ENCODE peak calls at places on chromosomes 2 and 18, in ten cellular contexts. W is NCI-H1436; T is kidney glomerular epithelial cell; S is activated T-helper 9 cell treated with anti-CD3 and anti-CD28 coated beads, Interleukin-2, amount 50 U/mL, for 16 hours; A is NCI-H1694; D is CD4-positive, CD25-positive, alpha-beta regulatory T cell; Z is GM03348; V is SHP77; R is amniotic stem cell; M is stimulated activated CD4-positive, alpha-beta T cell treated with anti-CD3 and anti-CD28 coated beads, Interleukin-4, amount 100 ng/mL, for 24 hours. B is an unnamed sample.
A peak's percentile ranks its signal among the peaks of the same experiment; 100 is the strongest.

GRCh38 chr2:160994141-160995002 is 165.9 kb upstream of the TANK start:
- DNase-seq in A (peak; percentile 70), V (peak; percentile 57), D (peak; percentile 86), W (peak; percentile 80), M (peak; percentile 83), Z (peak; percentile 84), S (peak; percentile 38), R (peak; percentile 69), T (peak; percentile 83), B (peak; percentile 5)

GRCh38 chr2:240459401-240460242 is 24.2 kb downstream of the GPC1 start:
- DNase-seq in A (no peak), R (no peak), M (no peak), S (no peak), T (no peak), W (no peak), Z (no peak), V (no peak), D (no peak), B (no peak)

GRCh38 chr2:159090514-159091201 is 122.2 kb downstream of the TANC1 start:
- DNase-seq in T (peak; percentile 77), S (no peak), A (peak; percentile 61), R (no peak), V (no peak), W (no peak), D (no peak), Z (peak; percentile 45), M (no peak), B (no peak)

GRCh38 chr2:197045115-197045514 is 118.6 kb upstream of the PGAP1 start:
- DNase-seq in V (no peak), W (no peak), D (no peak), M (no peak), S (no peak), T (no peak), Z (no peak), R (no peak), A (no peak), B (no peak)

GRCh38 chr2:101036562-101036961 is 34.5 kb downstream of the RPL31 start:
- DNase-seq in W (no peak), D (peak; percentile 17), T (peak; percentile 20), M (no peak), V (peak; percentile 4), R (peak; percentile 10), Z (peak; percentile 77), S (no peak), A (peak; percentile 26), B (no peak)

GRCh38 chr2:216312441-216312840 is 59.8 kb downstream of the MARCHF4 start:
- DNase-seq in S (no peak), Z (no peak), V (no peak), D (no peak), T (no peak), R (no peak), A (peak; percentile 67), W (no peak), M (no peak), B (no peak)

GRCh38 chr2:237298323-237299118 is 115.4 kb downstream of the COL6A3 start:
- DNase-seq in A (no peak), Z (no peak), V (no peak), T (peak; percentile 56), M (no peak), D (no peak), W (no peak), S (no peak), R (no peak), B (no peak)

GRCh38 chr2:39989888-39990287 is 210.8 kb upstream of the THUMPD2 start:
- DNase-seq in D (no peak), T (peak; percentile 18), A (no peak), W (no peak), R (no peak), Z (no peak), S (no peak), V (no peak), M (no peak), B (no peak)

GRCh38 chr2:157327621-157328102 is 2.0 kb upstream of the ERMN start:
- DNase-seq in A (peak; percentile 94), S (peak; percentile 77), Z (peak; percentile 91), V (peak; percentile 50), T (peak; percentile 81), D (peak; percentile 89), W (peak; percentile 73), R (peak; percentile 41), M (peak; percentile 93), B (peak; percentile 58)

GRCh38 chr2:5696351-5696740 is 4.2 kb downstream of the SOX11 start:
- DNase-seq in R (no peak), Z (peak; percentile 11), V (peak; percentile 38), T (no peak), W (no peak), S (no peak), D (no peak), A (no peak), M (no peak), B (no peak)

GRCh38 chr2:103132536-103133217 is 370.8 kb downstream of the TMEM182 start:
- DNase-seq in A (no peak), M (no peak), T (no peak), S (no peak), Z (no peak), V (no peak), D (peak; percentile 1), R (no peak), W (no peak), B (no peak)

GRCh38 chr2:101622633-101623521 is 74.6 kb upstream of the MAP4K4 start:
- DNase-seq in M (no peak), T (no peak), V (no peak), W (no peak), D (peak; percentile 59), R (no peak), A (no peak), Z (no peak), S (no peak), B (no peak)

GRCh38 chr2:195562624-195563566 is 94.1 kb upstream of the SLC39A10 start:
- DNase-seq in R (no peak), A (no peak), M (no peak), Z (no peak), S (no peak), V (no peak), D (no peak), T (no peak), W (no peak), B (no peak)

GRCh38 chr2:227163445-227163997 is 484 bp downstream of the COL4A4 start:
- DNase-seq in D (no peak), Z (peak; percentile 11), V (no peak), W (no peak), A (no peak), M (no peak), S (no peak), R (no peak), T (no peak), B (no peak)

GRCh38 chr18:69948919-69949537 is 1.4 kb upstream of the CD226 start:
- DNase-seq in A (no peak), R (no peak), M (peak; percentile 77), T (no peak), W (no peak), S (peak; percentile 50), Z (no peak), D (peak; percentile 73), V (no peak), B (no peak)

GRCh38 chr18:24209558-24209957 is 70.7 kb downstream of the CABYR start:
- DNase-seq in R (no peak), A (no peak), D (no peak), W (no peak), Z (no peak), M (no peak), T (no peak), V (no peak), S (no peak), B (no peak)

GRCh38 chr18:77057043-77057442 is 75.5 kb downstream of the MBP start:
- DNase-seq in M (no peak), Z (peak; percentile 73), R (no peak), S (no peak), W (no peak), D (no peak), A (no peak), T (no peak), V (peak; percentile 35), B (no peak)

GRCh38 chr2:235421618-235422017 is 72.2 kb upstream of the AGAP1 start:
- DNase-seq in R (no peak), A (no peak), Z (no peak), V (peak; percentile 4), S (no peak), W (no peak), M (no peak), D (no peak), T (no peak), B (no peak)

GRCh38 chr2:151638188-151638933 is 95.9 kb downstream of the NEB start:
- DNase-seq in M (peak; percentile 21), R (no peak), T (peak; percentile 10), W (no peak), D (peak; percentile 77), Z (no peak), S (no peak), V (no peak), A (peak; percentile 12), B (no peak)

GRCh38 chr2:180705122-180705521 is 275.3 kb upstream of the UBE2E3 start:
- DNase-seq in Z (no peak), D (no peak), R (no peak), W (no peak), M (no peak), A (no peak), V (no peak), S (no peak), T (no peak), B (no peak)

GRCh38 chr2:216328347-216328746 is 43.9 kb downstream of the MARCHF4 start:
- DNase-seq in S (no peak), T (no peak), Z (no peak), A (no peak), D (no peak), M (no peak), V (no peak), R (no peak), W (no peak), B (no peak)

GRCh38 chr2:241073166-241074064 is 28.7 kb downstream of the MTERF4 start:
- DNase-seq in S (no peak), W (no peak), Z (no peak), T (no peak), M (no peak), R (no peak), A (no peak), D (no peak), V (no peak), B (no peak)